ENCODE peak calls at places on chromosomes 2 and 18, in ten cellular contexts. K, A, B, C, N, L, W, U, H and T are unnamed samples.
A peak's percentile ranks its signal among the peaks of the same experiment; 100 is the strongest.

GRCh38 chr2:217846321-217846743 is 156.5 kb downstream of the TNS1 start:
- DNase-seq in C (no peak), K (no peak), W (no peak), L (peak; percentile 33), A (peak; percentile 66), B (no peak), U (no peak), H (peak; percentile 31), N (no peak), T (no peak)

GRCh38 chr2:72931280-72931910 is 14.1 kb downstream of the EMX1 start:
- DNase-seq in C (no peak), A (peak; percentile 46), W (no peak), L (peak; percentile 55), B (peak; percentile 52), K (no peak), N (no peak), H (no peak), U (no peak), T (no peak)

GRCh38 chr2:174607989-174608865 is 10.6 kb upstream of the WIPF1 start:
- DNase-seq in K (peak; percentile 46), U (no peak), H (no peak), C (no peak), L (no peak), W (no peak), B (no peak), A (no peak), N (peak; percentile 25), T (no peak)

GRCh38 chr2:179263460-179264237 is 983 bp downstream of the SESTD1 start:
- DNase-seq in C (peak; percentile 58), U (no peak), K (peak; percentile 75), H (peak; percentile 33), B (peak; percentile 79), W (peak; percentile 50), A (peak; percentile 77), L (peak; percentile 61), N (no peak), T (no peak)

GRCh38 chr2:42060718-42061619 is 13.1 kb downstream of the PKDCC start:
- DNase-seq in A (no peak), B (peak; percentile 87), U (no peak), N (no peak), L (no peak), W (no peak), C (peak; percentile 30), K (no peak), H (peak; percentile 71), T (no peak)

GRCh38 chr2:119367472-119368099 is 809 bp downstream of the DBI start:
- DNase-seq in B (peak; percentile 75), L (peak; percentile 67), A (peak; percentile 85), U (no peak), H (no peak), W (peak; percentile 51), C (peak; percentile 76), K (peak; percentile 89), N (peak; percentile 30), T (no peak)

GRCh38 chr2:113692698-113693428 is 63.6 kb downstream of the SLC35F5 start:
- DNase-seq in A (no peak), H (no peak), U (no peak), W (no peak), B (no peak), N (no peak), C (no peak), L (no peak), K (no peak), T (no peak)

GRCh38 chr2:196954001-196954400 is 27.5 kb upstream of the PGAP1 start:
- DNase-seq in A (no peak), H (no peak), W (no peak), N (no peak), K (no peak), C (no peak), U (no peak), B (no peak), L (no peak), T (no peak)

GRCh38 chr18:39799010-39799409 is 2156.0 kb upstream of the PIK3C3 start:
- DNase-seq in N (no peak), U (no peak), B (no peak), C (no peak), L (peak; percentile 11), K (no peak), A (no peak), W (no peak), H (no peak), T (no peak)